ENCODE peak calls at places on chromosome 1, in four cellular contexts. R, X, Z and V are unnamed samples.

GRCh38 chr1:109631513-109632260 is 12.1 kb downstream of the AMPD2 start:
- DNase-seq in R (no peak), X (no peak), Z (no peak), V (peak)

GRCh38 chr1:12477936-12478611 is 139.9 kb downstream of the DHRS3 start:
- DNase-seq in R (peak), X (no peak), Z (peak), V (peak)

GRCh38 chr1:86957206-86957605 is 42.8 kb downstream of the HS2ST1 start:
- DNase-seq in R (no peak), X (no peak), Z (no peak), V (no peak)

GRCh38 chr1:226960944-226961765 is 21.1 kb downstream of the COQ8A start:
- DNase-seq in R (no peak), X (no peak), Z (no peak), V (no peak)

GRCh38 chr1:241990040-241990439 is 8.9 kb downstream of the MAP1LC3C start:
- DNase-seq in R (peak), X (no peak), Z (no peak), V (peak)

GRCh38 chr1:70221241-70222077 is at the start of gene SRSF11:
- DNase-seq in R (peak), X (peak), Z (peak), V (peak)

GRCh38 chr1:214124915-214125314 is 137.1 kb downstream of the PROX1 start:
- DNase-seq in R (no peak), X (no peak), Z (peak), V (no peak)

GRCh38 chr1:202200669-202201068 is 7.1 kb downstream of the LGR6 start:
- DNase-seq in R (no peak), X (no peak), Z (no peak), V (no peak)

GRCh38 chr1:230173176-230173575 is 106.1 kb downstream of the GALNT2 start:
- DNase-seq in R (no peak), X (no peak), Z (no peak), V (no peak)

GRCh38 chr1:201282931-201283829 is at the start of gene PKP1:
- DNase-seq in R (no peak), X (no peak), Z (no peak), V (no peak)

DNA sequence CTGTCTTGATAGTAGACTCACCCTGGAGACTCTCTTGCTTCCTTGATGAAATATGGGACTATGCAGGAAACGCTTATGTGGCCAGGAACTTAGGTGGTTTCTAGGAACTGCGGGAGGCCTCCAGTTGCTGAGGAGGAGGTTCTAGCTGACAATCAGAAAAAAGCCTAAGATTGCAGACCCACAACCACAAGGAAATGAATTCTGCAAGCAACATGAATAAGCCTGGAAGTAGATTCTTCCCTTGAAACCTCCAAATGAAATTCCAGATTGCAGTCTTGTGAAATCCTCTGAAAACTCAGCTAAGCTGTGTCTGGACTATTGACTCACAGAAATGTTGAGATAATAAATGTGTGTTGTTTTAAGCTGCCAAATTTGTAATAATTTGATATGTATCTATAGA is 88.9 kb upstream of the COL11A1 start:
- DNase-seq in R (no peak), X (no peak), Z (no peak), V (no peak)
- TF ChIP-seq NFIC in R (no peak), X (no peak), Z (no peak), V (no peak)

GRCh38 chr1:217465102-217465501 is 165.8 kb downstream of the GPATCH2 start:
- DNase-seq in R (no peak), X (no peak), Z (no peak), V (no peak)
- TF ChIP-seq NFIC in R (no peak), X (no peak), Z (no peak), V (no peak)

GRCh38 chr1:41122148-41122547 is 100.6 kb upstream of the SLFNL1 start:
- DNase-seq in R (no peak), X (no peak), Z (no peak), V (no peak)

GRCh38 chr1:41118645-41119044 is 97.1 kb upstream of the SLFNL1 start:
- DNase-seq in R (no peak), X (no peak), Z (no peak), V (no peak)

GRCh38 chr1:41122851-41123518 is 101.5 kb upstream of the SLFNL1 start:
- DNase-seq in R (peak), X (no peak), Z (peak), V (peak)
- TF ChIP-seq NFIC in R (no peak), X (no peak), Z (no peak), V (no peak)

DNA sequence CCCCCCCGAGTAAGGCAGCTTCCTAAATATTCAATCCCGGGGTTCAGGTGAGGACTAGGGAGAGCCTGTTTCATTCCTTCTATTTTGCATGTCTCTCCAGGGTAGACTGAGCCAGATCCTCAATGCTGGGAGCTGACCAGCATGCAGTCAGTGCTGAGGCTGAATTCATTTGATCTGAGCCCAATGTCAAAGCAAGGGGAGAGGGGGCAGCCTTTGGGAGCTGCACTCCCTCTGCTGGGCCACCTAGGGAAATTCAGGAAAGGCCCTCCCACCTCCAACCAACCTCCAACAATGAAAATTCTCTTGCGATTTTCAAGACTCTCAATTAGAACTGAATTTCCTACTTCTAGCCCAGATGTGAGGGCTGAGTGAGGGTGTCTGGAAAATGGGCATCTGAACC is 371.2 kb downstream of the NPHP4 start:
- DNase-seq in R (peak), X (no peak), Z (peak), V (peak)
- TF ChIP-seq NFIC in R (no peak), X (no peak), Z (no peak), V (no peak)